ENCODE peak calls at places on chromosome 7, in eight cellular contexts. One of them, this sample, is unnamed. For H4K20me1, the result is how much of the 10 kb centered on the place peaks cover.

GRCh38 chr7:81285142-81285871 is 366.5 kb upstream of the SEMA3C start:
- DNase-seq in endothelial cell of umbilical vein: peak
- DNase-seq in HCT116: peak
- DNase-seq in H1: no peak
- DNase-seq in astrocyte: peak
- DNase-seq in mammary epithelial cell: peak
- DNase-seq in GM23248: peak
- DNase-seq in fibroblast of lung: peak
- DNase-seq in this sample: peak

GRCh38 chr7:157416011-157416410 is 79.2 kb downstream of the DNAJB6 start:
- DNase-seq in endothelial cell of umbilical vein: no peak
- DNase-seq in HCT116: no peak
- DNase-seq in H1: no peak
- DNase-seq in astrocyte: no peak
- DNase-seq in mammary epithelial cell: no peak
- DNase-seq in GM23248: no peak
- DNase-seq in fibroblast of lung: no peak
- DNase-seq in this sample: no peak

GRCh38 chr7:30936650-30937245 is 25.1 kb downstream of the AQP1 start:
- DNase-seq in endothelial cell of umbilical vein: no peak
- DNase-seq in HCT116: no peak
- DNase-seq in H1: no peak
- DNase-seq in astrocyte: no peak
- DNase-seq in mammary epithelial cell: no peak
- DNase-seq in GM23248: no peak
- DNase-seq in fibroblast of lung: no peak
- DNase-seq in this sample: no peak

GRCh38 chr7:104982773-104983619 is 31.0 kb upstream of the KMT2E start:
- DNase-seq in endothelial cell of umbilical vein: no peak
- DNase-seq in HCT116: no peak
- DNase-seq in H1: no peak
- DNase-seq in astrocyte: no peak
- DNase-seq in mammary epithelial cell: no peak
- DNase-seq in GM23248: no peak
- DNase-seq in fibroblast of lung: no peak
- DNase-seq in this sample: no peak

GRCh38 chr7:13279854-13280435 is 592.5 kb downstream of the ARL4A start:
- DNase-seq in endothelial cell of umbilical vein: peak
- DNase-seq in HCT116: peak
- DNase-seq in H1: no peak
- DNase-seq in astrocyte: no peak
- DNase-seq in mammary epithelial cell: no peak
- DNase-seq in GM23248: peak
- DNase-seq in fibroblast of lung: peak
- DNase-seq in this sample: no peak

GRCh38 chr7:125059861-125060456 is 130.3 kb upstream of the POT1 start:
- DNase-seq in endothelial cell of umbilical vein: peak
- DNase-seq in HCT116: no peak
- DNase-seq in H1: no peak
- DNase-seq in astrocyte: peak
- DNase-seq in mammary epithelial cell: no peak
- DNase-seq in GM23248: peak
- DNase-seq in fibroblast of lung: peak
- DNase-seq in this sample: no peak

GRCh38 chr7:95899919-95900513 is 127.7 kb downstream of the DYNC1I1 start:
- DNase-seq in endothelial cell of umbilical vein: no peak
- DNase-seq in HCT116: no peak
- DNase-seq in H1: no peak
- DNase-seq in astrocyte: no peak
- DNase-seq in mammary epithelial cell: no peak
- DNase-seq in GM23248: no peak
- DNase-seq in fibroblast of lung: no peak
- DNase-seq in this sample: no peak

GRCh38 chr7:41567350-41568114 is 135.4 kb downstream of the INHBA start:
- DNase-seq in endothelial cell of umbilical vein: peak
- DNase-seq in HCT116: no peak
- DNase-seq in H1: no peak
- DNase-seq in astrocyte: no peak
- DNase-seq in mammary epithelial cell: peak
- DNase-seq in GM23248: no peak
- DNase-seq in fibroblast of lung: no peak
- DNase-seq in this sample: no peak

GRCh38 chr7:115724400-115725056 is 306.0 kb downstream of the TFEC start:
- DNase-seq in endothelial cell of umbilical vein: peak
- DNase-seq in HCT116: no peak
- DNase-seq in H1: no peak
- DNase-seq in astrocyte: no peak
- DNase-seq in mammary epithelial cell: no peak
- DNase-seq in GM23248: no peak
- DNase-seq in fibroblast of lung: no peak
- DNase-seq in this sample: no peak

GRCh38 chr7:45601094-45601493 is 26.9 kb downstream of the ADCY1 start:
- DNase-seq in endothelial cell of umbilical vein: no peak
- DNase-seq in HCT116: no peak
- DNase-seq in H1: peak
- DNase-seq in astrocyte: no peak
- DNase-seq in mammary epithelial cell: no peak
- DNase-seq in GM23248: no peak
- DNase-seq in fibroblast of lung: no peak
- DNase-seq in this sample: no peak

GRCh38 chr7:106535234-106536026 is 125.5 kb downstream of the CCDC71L start:
- DNase-seq in endothelial cell of umbilical vein: no peak
- DNase-seq in HCT116: no peak
- DNase-seq in H1: no peak
- DNase-seq in astrocyte: no peak
- DNase-seq in mammary epithelial cell: no peak
- DNase-seq in GM23248: peak
- DNase-seq in fibroblast of lung: no peak
- DNase-seq in this sample: no peak

GRCh38 chr7:42253316-42253715 is 16.3 kb upstream of the GLI3 start:
- DNase-seq in endothelial cell of umbilical vein: no peak
- DNase-seq in HCT116: no peak
- DNase-seq in H1: no peak
- DNase-seq in astrocyte: no peak
- DNase-seq in mammary epithelial cell: peak
- DNase-seq in GM23248: peak
- DNase-seq in fibroblast of lung: no peak
- DNase-seq in this sample: no peak

GRCh38 chr7:150356265-150356897 is 12.2 kb upstream of the REPIN1 start:
- DNase-seq in endothelial cell of umbilical vein: peak
- DNase-seq in HCT116: peak
- DNase-seq in H1: no peak
- DNase-seq in astrocyte: no peak
- DNase-seq in mammary epithelial cell: no peak
- DNase-seq in GM23248: peak
- DNase-seq in fibroblast of lung: peak
- DNase-seq in this sample: no peak

GRCh38 chr7:111827863-111828504 is 265.7 kb upstream of the IMMP2L start:
- DNase-seq in endothelial cell of umbilical vein: peak
- DNase-seq in HCT116: no peak
- DNase-seq in H1: no peak
- DNase-seq in astrocyte: peak
- DNase-seq in mammary epithelial cell: peak
- DNase-seq in GM23248: peak
- DNase-seq in fibroblast of lung: peak
- DNase-seq in this sample: no peak

GRCh38 chr7:38728145-38728544 is 97.0 kb upstream of the AMPH start:
- DNase-seq in endothelial cell of umbilical vein: no peak
- DNase-seq in HCT116: no peak
- DNase-seq in H1: no peak
- DNase-seq in astrocyte: peak
- DNase-seq in mammary epithelial cell: no peak
- DNase-seq in GM23248: peak
- DNase-seq in fibroblast of lung: no peak
- DNase-seq in this sample: no peak

GRCh38 chr7:17095001-17095574 is 203.4 kb upstream of the AHR start:
- DNase-seq in endothelial cell of umbilical vein: no peak
- DNase-seq in HCT116: no peak
- DNase-seq in H1: no peak
- DNase-seq in astrocyte: peak
- DNase-seq in mammary epithelial cell: peak
- DNase-seq in GM23248: peak
- DNase-seq in fibroblast of lung: no peak
- DNase-seq in this sample: peak

GRCh38 chr7:51472873-51473272 is 156.3 kb upstream of the COBL start:
- DNase-seq in endothelial cell of umbilical vein: no peak
- DNase-seq in HCT116: no peak
- DNase-seq in H1: no peak
- DNase-seq in astrocyte: no peak
- DNase-seq in mammary epithelial cell: no peak
- DNase-seq in GM23248: no peak
- DNase-seq in fibroblast of lung: no peak
- DNase-seq in this sample: no peak

GRCh38 chr7:103547451-103548284 is 101.7 kb upstream of the SLC26A5 start:
- DNase-seq in endothelial cell of umbilical vein: no peak
- DNase-seq in HCT116: no peak
- DNase-seq in H1: no peak
- DNase-seq in astrocyte: no peak
- DNase-seq in mammary epithelial cell: no peak
- DNase-seq in GM23248: no peak
- DNase-seq in fibroblast of lung: no peak
- DNase-seq in this sample: no peak

DNA sequence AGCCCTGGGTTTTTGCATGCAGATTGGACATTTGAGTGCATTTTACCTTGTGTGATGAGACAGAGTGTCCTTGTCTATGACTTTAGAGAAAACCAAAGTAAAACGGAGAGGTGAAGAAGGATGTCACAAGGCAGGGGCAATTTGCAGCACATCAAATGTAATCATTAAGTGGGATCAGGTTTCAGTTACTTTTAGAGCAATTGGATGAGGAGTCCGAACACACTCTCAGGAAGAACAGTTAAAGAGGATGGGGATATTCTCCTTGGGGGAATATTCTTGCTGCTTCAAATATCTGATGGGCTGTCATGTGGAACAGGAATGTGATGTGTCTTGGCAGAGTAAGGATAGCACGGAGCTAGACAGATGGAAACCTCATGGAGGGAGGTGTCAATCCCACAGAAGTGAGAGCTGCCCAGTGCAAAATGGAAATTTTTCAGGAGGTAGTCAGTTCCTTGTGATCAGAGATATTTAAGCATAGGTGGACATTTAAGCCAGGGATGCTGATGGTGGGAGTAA is 765 bp downstream of the RAB19 start:
- DNase-seq in endothelial cell of umbilical vein: no peak
- DNase-seq in HCT116: no peak
- DNase-seq in H1: no peak
- DNase-seq in astrocyte: peak
- DNase-seq in mammary epithelial cell: no peak
- DNase-seq in GM23248: no peak
- DNase-seq in fibroblast of lung: no peak
- DNase-seq in this sample: no peak
- H3K9ac ChIP-seq in endothelial cell of umbilical vein: no peak
- H3K9ac ChIP-seq in HCT116: peak
- H3K9ac ChIP-seq in H1: peak
- H3K9ac ChIP-seq in astrocyte: no peak
- H3K9ac ChIP-seq in mammary epithelial cell: no peak
- H3K9ac ChIP-seq in GM23248: no peak
- H3K9ac ChIP-seq in fibroblast of lung: no peak
- H3K9ac ChIP-seq in this sample: no peak

GRCh38 chr7:55536619-55537457 is 35.5 kb downstream of the VOPP1 start:
- DNase-seq in endothelial cell of umbilical vein: no peak
- DNase-seq in HCT116: no peak
- DNase-seq in H1: no peak
- DNase-seq in astrocyte: no peak
- DNase-seq in mammary epithelial cell: no peak
- DNase-seq in GM23248: no peak
- DNase-seq in fibroblast of lung: no peak
- DNase-seq in this sample: no peak
- H4K20me1 ChIP-seq in endothelial cell of umbilical vein: under half
- H4K20me1 ChIP-seq in HCT116: under half
- H4K20me1 ChIP-seq in H1: under half
- H4K20me1 ChIP-seq in astrocyte: half or more
- H4K20me1 ChIP-seq in mammary epithelial cell: under half
- H4K20me1 ChIP-seq in GM23248: under half
- H4K20me1 ChIP-seq in fibroblast of lung: under half
- H4K20me1 ChIP-seq in this sample: under half

GRCh38 chr7:47239927-47240570 is 341.9 kb downstream of the TNS3 start:
- DNase-seq in endothelial cell of umbilical vein: no peak
- DNase-seq in HCT116: no peak
- DNase-seq in H1: no peak
- DNase-seq in astrocyte: no peak
- DNase-seq in mammary epithelial cell: no peak
- DNase-seq in GM23248: peak
- DNase-seq in fibroblast of lung: no peak
- DNase-seq in this sample: no peak
- H3K27ac ChIP-seq in endothelial cell of umbilical vein: no peak
- H3K27ac ChIP-seq in HCT116: no peak
- H3K27ac ChIP-seq in H1: no peak
- H3K27ac ChIP-seq in astrocyte: no peak
- H3K27ac ChIP-seq in mammary epithelial cell: no peak
- H3K27ac ChIP-seq in GM23248: no peak
- H3K27ac ChIP-seq in fibroblast of lung: no peak
- H3K27ac ChIP-seq in this sample: no peak

GRCh38 chr7:2616387-2616966 is 15.3 kb upstream of the TTYH3 start:
- DNase-seq in endothelial cell of umbilical vein: no peak
- DNase-seq in HCT116: no peak
- DNase-seq in H1: no peak
- DNase-seq in astrocyte: no peak
- DNase-seq in mammary epithelial cell: no peak
- DNase-seq in GM23248: no peak
- DNase-seq in fibroblast of lung: no peak
- DNase-seq in this sample: no peak

GRCh38 chr7:2614646-2615330 is 17.0 kb upstream of the TTYH3 start:
- DNase-seq in endothelial cell of umbilical vein: no peak
- DNase-seq in HCT116: no peak
- DNase-seq in H1: no peak
- DNase-seq in astrocyte: no peak
- DNase-seq in mammary epithelial cell: no peak
- DNase-seq in GM23248: peak
- DNase-seq in fibroblast of lung: no peak
- DNase-seq in this sample: no peak

GRCh38 chr7:2616973-2617709 is 14.6 kb upstream of the TTYH3 start:
- DNase-seq in endothelial cell of umbilical vein: no peak
- DNase-seq in HCT116: no peak
- DNase-seq in H1: no peak
- DNase-seq in astrocyte: no peak
- DNase-seq in mammary epithelial cell: no peak
- DNase-seq in GM23248: no peak
- DNase-seq in fibroblast of lung: no peak
- DNase-seq in this sample: no peak

GRCh38 chr7:2619120-2619519 is 12.7 kb upstream of the TTYH3 start:
- DNase-seq in endothelial cell of umbilical vein: no peak
- DNase-seq in HCT116: no peak
- DNase-seq in H1: no peak
- DNase-seq in astrocyte: peak
- DNase-seq in mammary epithelial cell: no peak
- DNase-seq in GM23248: peak
- DNase-seq in fibroblast of lung: peak
- DNase-seq in this sample: no peak

DNA sequence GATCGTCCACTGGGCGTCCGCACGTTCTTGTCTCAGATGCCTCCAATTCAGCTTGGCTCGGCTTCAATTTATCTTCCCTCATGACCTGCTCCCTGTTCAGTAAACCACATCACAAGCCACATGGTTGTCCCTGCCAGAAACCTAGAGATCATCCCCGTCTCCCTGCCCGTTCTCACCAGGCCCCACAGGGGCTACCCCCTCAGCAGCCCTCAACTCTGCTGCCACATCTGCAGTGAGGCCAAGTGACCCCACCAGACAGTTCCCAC is 14.1 kb upstream of the TTYH3 start:
- DNase-seq in endothelial cell of umbilical vein: no peak
- DNase-seq in HCT116: no peak
- DNase-seq in H1: no peak
- DNase-seq in astrocyte: no peak
- DNase-seq in mammary epithelial cell: no peak
- DNase-seq in GM23248: no peak
- DNase-seq in fibroblast of lung: peak
- DNase-seq in this sample: no peak
- H3K9ac ChIP-seq in endothelial cell of umbilical vein: no peak
- H3K9ac ChIP-seq in HCT116: no peak
- H3K9ac ChIP-seq in H1: no peak
- H3K9ac ChIP-seq in astrocyte: no peak
- H3K9ac ChIP-seq in mammary epithelial cell: no peak
- H3K9ac ChIP-seq in GM23248: no peak
- H3K9ac ChIP-seq in fibroblast of lung: no peak
- H3K9ac ChIP-seq in this sample: no peak